ENCODE peak calls at places on chromosomes 7 and 10, in seven cellular contexts. L is mammary epithelial cell, E is GM06990, M is transverse colon, J is cardiac muscle cell, B is neuronal stem cell, I is mesenchymal stem cell. C is an unnamed sample.

GRCh38 chr10:113550365-113550764 is 2.5 kb upstream of the HABP2 start:
- DNase-seq in L (peak; percentile 51), E (no peak), M (no peak), J (no peak), B (no peak), I (peak; percentile 38), C (peak; percentile 96)

GRCh38 chr7:84113286-84113685 is 81.3 kb downstream of the SEMA3A start:
- DNase-seq in L (no peak), E (no peak), M (no peak), J (no peak), B (no peak), I (no peak), C (no peak)

GRCh38 chr10:71639412-71639719 is 80.2 kb downstream of the C10orf105 start:
- DNase-seq in L (no peak), E (no peak), M (peak; percentile 35), J (no peak), B (no peak), I (no peak), C (no peak)

GRCh38 chr7:78794101-78794500 is 659.4 kb downstream of the MAGI2 start:
- DNase-seq in L (no peak), E (no peak), M (no peak), J (no peak), B (no peak), I (peak; percentile 2), C (no peak)

GRCh38 chr7:24801910-24802699 is 44.8 kb upstream of the GSDME start:
- DNase-seq in L (no peak), E (no peak), M (no peak), J (no peak), B (no peak), I (no peak), C (no peak)

GRCh38 chr7:21550821-21551531 is 8.1 kb downstream of the DNAH11 start:
- DNase-seq in L (peak; percentile 26), E (no peak), M (no peak), J (no peak), B (no peak), I (no peak), C (peak; percentile 86)

GRCh38 chr10:122285506-122286444 is 14.7 kb downstream of the BTBD16 start:
- DNase-seq in L (no peak), E (no peak), M (no peak), J (no peak), B (no peak), I (no peak), C (no peak)

GRCh38 chr7:133931053-133931452 is 196.1 kb upstream of the LRGUK start:
- DNase-seq in L (peak; percentile 45), E (no peak), M (no peak), J (no peak), B (no peak), I (no peak), C (peak; percentile 86)

GRCh38 chr10:75335191-75335590 is 66.4 kb downstream of the ZNF503 start:
- DNase-seq in L (no peak), E (no peak), M (no peak), J (no peak), B (no peak), I (no peak), C (no peak)

GRCh38 chr7:86904949-86905834 is 154.3 kb downstream of the ELAPOR2 start:
- DNase-seq in L (peak; percentile 4), E (no peak), M (no peak), J (no peak), B (peak; percentile 18), I (peak; percentile 46), C (peak; percentile 26)

GRCh38 chr7:128221929-128222403 is 19.1 kb upstream of the LEP start:
- DNase-seq in L (peak; percentile 73), E (no peak), M (no peak), J (no peak), B (no peak), I (no peak), C (peak; percentile 83)

GRCh38 chr10:44422153-44422552 is 37.3 kb upstream of the CXCL12 start:
- DNase-seq in L (no peak), E (no peak), M (no peak), J (no peak), B (no peak), I (no peak), C (no peak)

GRCh38 chr7:157355784-157356511 is 19.1 kb downstream of the DNAJB6 start:
- DNase-seq in L (peak; percentile 83), E (no peak), M (no peak), J (peak; percentile 30), B (no peak), I (no peak), C (peak; percentile 84)

GRCh38 chr10:110802090-110802489 is 69.6 kb upstream of the PDCD4 start:
- DNase-seq in L (peak; percentile 36), E (no peak), M (no peak), J (no peak), B (no peak), I (peak; percentile 43), C (peak; percentile 66)

GRCh38 chr10:131846224-131847101 is 54.3 kb upstream of the PPP2R2D start:
- DNase-seq in L (no peak), E (no peak), M (no peak), J (no peak), B (no peak), I (no peak), C (no peak)

GRCh38 chr10:127802532-127803055 is 65.6 kb downstream of the FOXI2 start:
- DNase-seq in L (peak; percentile 7), E (no peak), M (no peak), J (no peak), B (no peak), I (no peak), C (peak; percentile 8)

GRCh38 chr7:8831386-8831785 is 398.0 kb downstream of the NXPH1 start:
- DNase-seq in L (no peak), E (no peak), M (no peak), J (no peak), B (no peak), I (peak; percentile 55), C (peak; percentile 8)

GRCh38 chr10:77189056-77189455 is 448.6 kb downstream of the KCNMA1 start:
- DNase-seq in L (no peak), E (no peak), M (no peak), J (no peak), B (no peak), I (no peak), C (no peak)

GRCh38 chr10:119131512-119132240 is 27.8 kb downstream of the DENND10 start:
- DNase-seq in L (no peak), E (peak; percentile 46), M (no peak), J (no peak), B (no peak), I (peak; percentile 72), C (no peak)

GRCh38 chr7:2116903-2117680 is 115.7 kb downstream of the MAD1L1 start:
- DNase-seq in L (peak; percentile 16), E (no peak), M (no peak), J (no peak), B (no peak), I (no peak), C (no peak)

GRCh38 chr10:68231106-68231901 is 609 bp downstream of the ATOH7 start:
- DNase-seq in L (peak; percentile 55), E (peak; percentile 78), M (peak; percentile 67), J (peak; percentile 85), B (peak; percentile 77), I (peak; percentile 75), C (peak; percentile 27)

GRCh38 chr10:104925232-104925851 is 284.3 kb downstream of the SORCS3 start:
- DNase-seq in L (peak; percentile 16), E (no peak), M (peak; percentile 8), J (peak; percentile 76), B (peak; percentile 48), I (no peak), C (peak; percentile 41)

GRCh38 chr10:3192856-3193635 is 20.5 kb upstream of the PITRM1 start:
- DNase-seq in L (peak; percentile 33), E (no peak), M (peak; percentile 61), J (peak; percentile 59), B (peak; percentile 50), I (peak; percentile 65), C (peak; percentile 57)
- H3K4me3 ChIP-seq in L (no peak overlapping the region), E (no peak overlapping the region), M (no peak overlapping the region), J (no peak overlapping the region), B (no peak overlapping the region), I (peak overlapping the region; percentile 66), C (peak overlapping the region; percentile 23)

DNA sequence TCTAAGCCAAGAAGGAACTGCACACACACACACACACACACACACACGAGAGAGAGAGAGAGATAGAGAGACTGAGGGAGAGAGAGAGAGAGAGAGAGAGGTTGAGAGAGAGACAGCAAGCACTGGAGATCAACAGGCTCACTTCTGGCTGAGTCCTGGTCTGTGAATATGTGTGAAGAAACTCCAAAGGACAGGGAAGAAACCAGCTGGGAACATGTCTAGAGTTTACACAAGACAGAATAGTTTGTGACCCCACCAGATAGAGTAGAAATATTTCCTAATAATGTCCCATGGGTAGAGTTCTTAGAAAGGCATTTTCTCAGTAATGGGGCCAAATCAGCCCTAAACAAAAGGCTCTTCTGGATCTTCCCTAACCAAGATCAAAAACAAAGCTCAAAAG is 155.5 kb upstream of the IGFBP3 start:
- DNase-seq in L (no peak), E (no peak), M (no peak), J (no peak), B (no peak), I (peak; percentile 41), C (no peak)
- H3K27me3 ChIP-seq in L (peaks cover 2% of the 10 kb centered on the region), E (no peaks in the 10 kb centered on the region), M (no peaks in the 10 kb centered on the region), J (no peaks in the 10 kb centered on the region), B (no peaks in the 10 kb centered on the region), I (no peaks in the 10 kb centered on the region), C (peaks cover 1% of the 10 kb centered on the region)

GRCh38 chr7:91325731-91326130 is 61.5 kb downstream of the FZD1 start:
- DNase-seq in L (no peak), E (no peak), M (no peak), J (no peak), B (no peak), I (no peak), C (no peak)

GRCh38 chr7:91326516-91327209 is 62.4 kb downstream of the FZD1 start:
- DNase-seq in L (no peak), E (no peak), M (no peak), J (no peak), B (no peak), I (no peak), C (no peak)

GRCh38 chr7:91330378-91331295 is 66.4 kb downstream of the FZD1 start:
- DNase-seq in L (no peak), E (no peak), M (no peak), J (no peak), B (no peak), I (no peak), C (no peak)

GRCh38 chr7:91324663-91325062 is 60.4 kb downstream of the FZD1 start:
- DNase-seq in L (no peak), E (no peak), M (no peak), J (no peak), B (no peak), I (no peak), C (no peak)

GRCh38 chr7:91327341-91327740 is 63.1 kb downstream of the FZD1 start:
- DNase-seq in L (no peak), E (no peak), M (no peak), J (no peak), B (no peak), I (no peak), C (no peak)
- H3K4me3 ChIP-seq in L (no peak overlapping the region), E (no peak overlapping the region), M (no peak overlapping the region), J (no peak overlapping the region), B (no peak overlapping the region), I (no peak overlapping the region), C (no peak overlapping the region)

DNA sequence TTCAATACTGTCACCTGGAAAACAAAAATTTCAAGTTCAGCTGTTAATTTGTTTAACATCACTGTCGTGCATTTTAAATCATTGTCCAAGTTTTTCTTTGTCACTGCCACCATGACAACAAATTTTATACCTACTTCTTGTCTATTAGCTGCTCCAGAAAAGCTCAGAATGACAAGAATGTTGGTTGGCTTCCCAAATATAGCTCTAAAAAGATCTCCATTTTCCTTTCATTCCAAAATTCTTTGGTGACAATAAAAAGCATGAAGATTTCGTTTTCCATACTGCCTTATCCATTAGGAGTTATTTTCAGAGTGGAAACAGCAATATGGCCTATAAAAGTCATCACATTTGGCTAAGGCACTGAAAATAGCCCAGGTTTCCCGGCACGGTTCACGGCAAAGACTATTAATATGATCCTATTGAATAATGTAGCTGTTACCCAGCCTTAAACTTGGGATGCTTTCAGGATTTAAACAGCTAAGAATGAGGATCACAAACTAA is 2.8 kb downstream of the CTTNBP2 start:
- DNase-seq in L (no peak), E (no peak), M (no peak), J (no peak), B (no peak), I (no peak), C (no peak)
- H3K27me3 ChIP-seq in L (no peaks in the 10 kb centered on the region), E (peaks cover 4% of the 10 kb centered on the region), M (peaks cover 34% of the 10 kb centered on the region), J (no peaks in the 10 kb centered on the region), B (no peaks in the 10 kb centered on the region), I (no peaks in the 10 kb centered on the region), C (no peaks in the 10 kb centered on the region)

C was measured in bronchial epithelial cell.